ENCODE peak calls at places on chromosome 10, in eight cellular contexts. E, L, G, R, P, C, B and O are unnamed samples.

GRCh38 chr10:72321248-72322029 is 33.3 kb downstream of the DNAJB12 start:
- DNase-seq in R (no peak), B (no peak), C (no peak), G (no peak), L (no peak), P (no peak), E (no peak), O (no peak)

GRCh38 chr10:128854965-128855364 is 612.1 kb upstream of the MGMT start:
- DNase-seq in G (peak), C (no peak), E (no peak), R (peak), L (no peak), B (peak), P (peak), O (peak)

GRCh38 chr10:30188101-30188500 is 128.7 kb upstream of the JCAD start:
- DNase-seq in R (no peak), P (no peak), G (peak), L (no peak), C (no peak), E (no peak), B (no peak), O (peak)

GRCh38 chr10:11164806-11165590 is 147.3 kb downstream of the CELF2 start:
- DNase-seq in B (peak), C (peak), G (peak), R (peak), L (peak), E (peak), P (peak), O (peak)

GRCh38 chr10:31101123-31101522 is 69.5 kb upstream of the ZNF438 start:
- DNase-seq in P (no peak), R (no peak), L (peak), B (no peak), C (no peak), E (peak), G (no peak), O (no peak)

GRCh38 chr10:86079088-86079487 is 287.5 kb downstream of the GRID1 start:
- DNase-seq in L (no peak), G (peak), R (peak), E (no peak), P (peak), C (no peak), B (no peak), O (no peak)

GRCh38 chr10:22253578-22253882 is 35.7 kb upstream of the EBLN1 start:
- DNase-seq in B (peak), P (peak), E (peak), C (peak), L (peak), G (no peak), R (no peak), O (no peak)

GRCh38 chr10:9342865-9343450 is 1288.5 kb downstream of the GATA3 start:
- DNase-seq in E (no peak), L (no peak), G (no peak), R (peak), P (peak), C (no peak), B (no peak), O (no peak)

GRCh38 chr10:114138581-114138980 is 35.4 kb downstream of the CCDC186 start:
- DNase-seq in B (no peak), G (no peak), P (no peak), L (no peak), C (no peak), E (no peak), R (no peak), O (no peak)

GRCh38 chr10:63628526-63629362 is 107.5 kb downstream of the REEP3 start:
- DNase-seq in P (peak), L (no peak), R (peak), G (peak), B (peak), C (no peak), E (no peak), O (peak)

GRCh38 chr10:31037749-31038148 is 6.1 kb upstream of the ZNF438 start:
- DNase-seq in B (no peak), R (no peak), E (no peak), C (no peak), G (no peak), L (no peak), P (no peak), O (no peak)

GRCh38 chr10:57222129-57222528 is 861.1 kb upstream of the ZWINT start:
- DNase-seq in E (no peak), B (no peak), G (no peak), C (no peak), P (no peak), L (no peak), R (no peak), O (no peak)

GRCh38 chr10:6878067-6878412 is 298.0 kb upstream of the PRKCQ start:
- DNase-seq in L (no peak), B (no peak), E (no peak), R (no peak), P (peak), C (no peak), G (no peak), O (no peak)

GRCh38 chr10:108360187-108360586 is 1195.7 kb upstream of the SORCS1 start:
- DNase-seq in B (no peak), P (no peak), G (no peak), L (no peak), R (no peak), E (no peak), C (no peak), O (no peak)

GRCh38 chr10:22010973-22011408 is 7.5 kb upstream of the DNAJC1 start:
- DNase-seq in G (no peak), B (no peak), C (no peak), P (no peak), E (no peak), R (no peak), L (no peak), O (no peak)

GRCh38 chr10:7700577-7701125 is 2.5 kb upstream of the ITIH2 start:
- DNase-seq in E (no peak), B (no peak), G (no peak), C (no peak), L (no peak), P (no peak), R (no peak), O (no peak)

GRCh38 chr10:103605359-103606156 is 112.1 kb downstream of the NEURL1 start:
- DNase-seq in P (peak), E (no peak), L (peak), C (peak), B (no peak), G (no peak), R (no peak), O (peak)

GRCh38 chr10:96586419-96587254 is at the start of gene TM9SF3:
- DNase-seq in L (peak), E (peak), C (peak), G (peak), B (peak), P (peak), R (peak), O (peak)

GRCh38 chr10:79445217-79445707 is at the start of gene ZCCHC24:
- DNase-seq in L (no peak), C (no peak), P (peak), R (no peak), B (no peak), G (peak), E (no peak), O (no peak)

GRCh38 chr10:103584216-103585010 is 90.9 kb downstream of the NEURL1 start:
- DNase-seq in L (peak), G (no peak), C (peak), R (peak), E (no peak), B (no peak), P (peak), O (no peak)

GRCh38 chr10:110676016-110676415 is 31.9 kb downstream of the RBM20 start:
- DNase-seq in R (no peak), C (no peak), G (no peak), E (no peak), P (no peak), L (no peak), B (no peak), O (no peak)

GRCh38 chr10:49534670-49535381 is 4.1 kb downstream of the ERCC6 start:
- DNase-seq in P (no peak), L (no peak), E (no peak), G (no peak), C (no peak), B (no peak), R (no peak), O (no peak)

GRCh38 chr10:93074597-93075368 is 1.1 kb downstream of the CYP26A1 start:
- DNase-seq in E (no peak), G (peak), P (no peak), L (no peak), R (no peak), C (no peak), B (no peak), O (no peak)

GRCh38 chr10:69709366-69709941 is 79.4 kb downstream of the FAM241B start:
- DNase-seq in L (no peak), C (no peak), B (no peak), P (no peak), G (no peak), R (no peak), E (no peak), O (no peak)

GRCh38 chr10:15313034-15313433 is 58.1 kb downstream of the FAM171A1 start:
- DNase-seq in E (no peak), C (no peak), P (no peak), R (peak), L (no peak), G (peak), B (no peak), O (no peak)

GRCh38 chr10:51100221-51100620 is 25.9 kb downstream of the PRKG1 start:
- DNase-seq in L (no peak), G (no peak), R (no peak), E (no peak), B (no peak), P (no peak), C (no peak), O (no peak)

GRCh38 chr10:96740579-96741281 is 20.4 kb upstream of the PIK3AP1 start:
- DNase-seq in L (no peak), E (no peak), P (no peak), B (peak), G (peak), R (no peak), C (no peak), O (no peak)

GRCh38 chr10:60905580-60905979 is 38.4 kb downstream of the RHOBTB1 start:
- DNase-seq in P (no peak), R (no peak), L (no peak), B (no peak), E (no peak), G (no peak), C (no peak), O (peak)

GRCh38 chr10:74704629-74705360 is 121.6 kb upstream of the KAT6B start:
- DNase-seq in P (no peak), C (no peak), L (no peak), R (no peak), B (no peak), G (no peak), E (no peak), O (no peak)

GRCh38 chr10:88582806-88583583 is at the start of gene RNLS:
- DNase-seq in B (peak), C (peak), P (peak), G (peak), R (peak), E (peak), L (peak), O (peak)

GRCh38 chr10:100662067-100662466 is 83.3 kb upstream of the PAX2 start:
- DNase-seq in E (no peak), C (no peak), R (no peak), B (no peak), P (no peak), L (no peak), G (no peak), O (no peak)

GRCh38 chr10:514137-514671 is 175.3 kb downstream of the DIP2C start:
- DNase-seq in L (no peak), B (peak), C (no peak), G (no peak), P (no peak), E (no peak), R (peak), O (peak)

GRCh38 chr10:18505719-18506118 is 145.7 kb downstream of the NSUN6 start:
- DNase-seq in G (no peak), P (no peak), E (no peak), B (no peak), R (no peak), C (no peak), L (no peak), O (no peak)

GRCh38 chr10:113980408-113981087 is 63.1 kb upstream of the ADRB1 start:
- DNase-seq in C (no peak), L (no peak), P (no peak), G (no peak), B (no peak), E (no peak), R (no peak), O (no peak)

GRCh38 chr10:25907247-25907646 is 26.8 kb upstream of the MYO3A start:
- DNase-seq in C (no peak), R (no peak), E (no peak), B (no peak), L (no peak), G (no peak), P (no peak), O (no peak)

GRCh38 chr10:70786799-70787415 is 1.7 kb upstream of the TBATA start:
- DNase-seq in R (no peak), L (no peak), E (no peak), B (no peak), G (no peak), P (no peak), C (no peak), O (no peak)